ENCODE peak calls at places on chromosomes 5 and 9, in nine cellular contexts. K is cardiac muscle cell; B is HFF-Myc; C is stimulated activated CD4-positive, alpha-beta T cell treated with anti-CD3 and anti-CD28 coated beads, Interleukin-1b, Interleukin-23, amount 100 ng/mL, for 4 hours; L is amniotic stem cell; A is hepatic stellate cell; Q is T-helper 2 cell; J is hippocampal formation; P is T47D. G is an unnamed sample.

GRCh38 chr9:7171461-7171860 is 413.7 kb downstream of the KDM4C start:
- DNase-seq in K (no peak), L (no peak), C (no peak), P (no peak), A (no peak), Q (no peak), J (no peak), B (no peak), G (no peak)

GRCh38 chr5:135193213-135194125 is 159.4 kb upstream of the PITX1 start:
- DNase-seq in Q (no peak), L (peak), P (no peak), A (peak), C (no peak), K (peak), J (no peak), B (no peak), G (no peak)

GRCh38 chr5:62178258-62178657 is 127.7 kb upstream of the KIF2A start:
- DNase-seq in Q (no peak), P (no peak), C (no peak), L (no peak), J (no peak), B (no peak), K (no peak), A (no peak), G (no peak)

GRCh38 chr9:126549246-126550006 is 64.3 kb upstream of the LMX1B start:
- DNase-seq in K (no peak), J (no peak), Q (no peak), P (no peak), C (no peak), L (no peak), B (no peak), A (no peak), G (no peak)

GRCh38 chr5:150073086-150073625 is 13.2 kb downstream of the CSF1R start:
- DNase-seq in J (no peak), A (no peak), Q (no peak), P (no peak), K (no peak), L (no peak), C (no peak), B (no peak), G (no peak)

GRCh38 chr9:71634753-71635152 is 133.6 kb downstream of the CEMIP2 start:
- DNase-seq in Q (no peak), C (no peak), L (no peak), K (no peak), A (no peak), B (no peak), P (peak), J (no peak), G (no peak)

GRCh38 chr5:92548351-92548750 is 1032.7 kb downstream of the NR2F1-AS1 start:
- DNase-seq in P (no peak), K (peak), J (no peak), Q (no peak), B (peak), C (no peak), L (no peak), A (no peak), G (no peak)

GRCh38 chr9:134411451-134412297 is 85.4 kb downstream of the RXRA start:
- DNase-seq in Q (no peak), L (no peak), J (no peak), A (no peak), P (no peak), C (no peak), K (peak), B (no peak), G (no peak)

GRCh38 chr9:71762900-71763653 is 5.2 kb downstream of the CEMIP2 start:
- DNase-seq in P (no peak), J (no peak), C (no peak), B (no peak), L (peak), K (peak), A (peak), Q (no peak), G (no peak)

GRCh38 chr9:128863647-128864046 is 18.1 kb downstream of the KYAT1 start:
- DNase-seq in Q (peak), L (no peak), A (peak), B (no peak), J (peak), K (peak), C (peak), P (peak), G (no peak)

GRCh38 chr5:95217881-95218280 is 67.0 kb downstream of the MCTP1 start:
- DNase-seq in C (no peak), B (no peak), A (no peak), K (no peak), Q (no peak), L (no peak), J (no peak), P (no peak), G (no peak)

GRCh38 chr9:94011134-94011533 is 56.0 kb upstream of the BARX1 start:
- DNase-seq in B (no peak), A (no peak), C (no peak), Q (no peak), L (no peak), K (peak), P (no peak), J (no peak), G (no peak)

GRCh38 chr5:151223447-151224264 is at the start of gene CCDC69:
- DNase-seq in K (peak), Q (peak), P (peak), C (no peak), L (no peak), B (no peak), J (peak), A (peak), G (no peak)

GRCh38 chr5:169812786-169813185 is 167.5 kb downstream of the INSYN2B start:
- DNase-seq in Q (no peak), K (no peak), L (no peak), C (no peak), P (no peak), A (no peak), J (no peak), B (no peak), G (peak)

GRCh38 chr5:926416-927171 is 33.9 kb downstream of the TRIP13 start:
- DNase-seq in C (peak), A (peak), L (no peak), B (no peak), J (no peak), P (no peak), Q (no peak), K (peak), G (no peak)

GRCh38 chr9:135992486-135993408 is 31.6 kb upstream of the UBAC1 start:
- DNase-seq in C (no peak), K (peak), J (no peak), L (no peak), Q (peak), P (no peak), A (peak), B (no peak), G (no peak)

GRCh38 chr5:35089688-35090314 is 42.1 kb upstream of the AGXT2 start:
- DNase-seq in Q (peak), K (peak), A (peak), L (peak), P (peak), J (peak), C (peak), B (peak), G (no peak)

GRCh38 chr9:127055745-127056402 is 66.6 kb downstream of the ANGPTL2 start:
- DNase-seq in P (no peak), A (no peak), Q (no peak), K (no peak), L (no peak), J (no peak), C (no peak), B (no peak), G (no peak)

GRCh38 chr5:124193371-124193789 is 553.1 kb downstream of the ZNF608 start:
- DNase-seq in L (no peak), K (peak), B (no peak), Q (no peak), A (no peak), P (no peak), C (no peak), J (no peak), G (no peak)

GRCh38 chr5:77281969-77282336 is 71.5 kb downstream of the PDE8B start:
- DNase-seq in P (no peak), J (no peak), L (no peak), B (no peak), K (no peak), Q (no peak), A (no peak), C (no peak), G (no peak)

GRCh38 chr5:55714339-55714738 is 2.2 kb upstream of the SLC38A9 start:
- DNase-seq in Q (no peak), B (no peak), A (no peak), K (no peak), J (no peak), P (peak), C (no peak), L (no peak), G (no peak)

GRCh38 chr5:172533058-172533398 is 78.7 kb upstream of the SH3PXD2B start:
- DNase-seq in A (no peak), J (no peak), B (no peak), C (no peak), Q (no peak), L (no peak), P (no peak), K (no peak), G (no peak)

GRCh38 chr5:139419793-139420192 is 15.9 kb upstream of the SPATA24 start:
- DNase-seq in Q (no peak), A (no peak), B (no peak), K (no peak), C (no peak), J (no peak), P (no peak), L (no peak), G (no peak)

GRCh38 chr5:172149073-172149472 is 39.0 kb downstream of the STK10 start:
- DNase-seq in Q (no peak), P (no peak), L (no peak), A (peak), K (peak), J (no peak), B (no peak), C (no peak), G (no peak)

GRCh38 chr5:55480781-55481180 is 54.0 kb downstream of the PLPP1 start:
- DNase-seq in B (no peak), A (peak), C (no peak), J (no peak), K (no peak), P (no peak), Q (no peak), L (no peak), G (no peak)

GRCh38 chr9:71604197-71605063 is 163.9 kb downstream of the CEMIP2 start:
- DNase-seq in Q (peak), P (peak), J (peak), C (peak), B (peak), K (peak), A (peak), L (peak), G (peak)

GRCh38 chr5:127097288-127097687 is 24.0 kb upstream of the C5orf63 start:
- DNase-seq in P (peak), L (no peak), B (no peak), K (no peak), Q (no peak), C (no peak), A (no peak), J (no peak), G (no peak)

GRCh38 chr9:126149661-126150060 is 177.0 kb upstream of the MVB12B start:
- DNase-seq in Q (no peak), P (no peak), B (no peak), J (no peak), A (no peak), C (no peak), K (no peak), L (no peak), G (no peak)

GRCh38 chr5:98524796-98525195 is 248.7 kb upstream of the RGMB start:
- DNase-seq in K (no peak), L (no peak), A (no peak), C (no peak), B (no peak), Q (no peak), P (no peak), J (no peak), G (no peak)

GRCh38 chr5:180161420-180162303 is 47.3 kb downstream of the RASGEF1C start:
- DNase-seq in L (no peak), C (no peak), P (peak), Q (no peak), B (no peak), J (peak), K (no peak), A (no peak), G (peak)